ENCODE peak calls at places on chromosome 19, in ten cellular contexts. G is Calu3; I is progenitor cell of endocrine pancreas; K is NCI-H510A treated with DMSO at 0.1 percent for 48 hours; C is choroid plexus epithelial cell; D is HCT116; A is iPS-NIHi11; M is neural crest cell; P is stimulated activated CD4-positive, alpha-beta T cell treated with anti-CD3 and anti-CD28 coated beads, Interleukin-1b, Interleukin-23, amount 100 ng/mL, for 48 hours; Q is uterus. N is an unnamed sample.

GRCh38 chr19:33419763-33420080 is 46.2 kb downstream of the CEBPG start:
- DNase-seq in G (no peak), I (no peak), K (no peak), C (no peak), D (no peak), A (peak; percentile 89), M (peak; percentile 40), P (no peak), Q (no peak), N (no peak)

GRCh38 chr19:33819875-33820781 is 23.5 kb downstream of the KCTD15 start:
- DNase-seq in G (peak; percentile 87), I (peak; percentile 46), K (no peak), C (peak; percentile 62), D (no peak), A (peak; percentile 86), M (peak; percentile 48), P (peak; percentile 64), Q (peak; percentile 78), N (peak; percentile 61)

GRCh38 chr19:19628499-19629134 is 597 bp upstream of the LPAR2 start:
- DNase-seq in G (peak; percentile 83), I (peak; percentile 87), K (peak; percentile 49), C (peak; percentile 78), D (peak; percentile 61), A (peak; percentile 99), M (peak; percentile 70), P (peak; percentile 54), Q (no peak), N (peak; percentile 54)

GRCh38 chr19:38774181-38774950 is 1.0 kb upstream of the LGALS7 start:
- DNase-seq in G (no peak), I (no peak), K (no peak), C (no peak), D (no peak), A (peak; percentile 3), M (no peak), P (no peak), Q (no peak), N (no peak)

GRCh38 chr19:49614096-49614857 is 23.3 kb downstream of the PRR12 start:
- DNase-seq in G (no peak), I (no peak), K (no peak), C (peak; percentile 74), D (no peak), A (no peak), M (no peak), P (peak; percentile 25), Q (no peak), N (peak; percentile 96)

GRCh38 chr19:369256-369655 is 24.7 kb upstream of the MIER2 start:
- DNase-seq in G (no peak), I (no peak), K (no peak), C (no peak), D (no peak), A (no peak), M (no peak), P (no peak), Q (no peak), N (no peak)

GRCh38 chr19:55146078-55146647 is 2.8 kb downstream of the TNNT1 start:
- DNase-seq in G (peak; percentile 67), I (no peak), K (peak; percentile 50), C (no peak), D (peak; percentile 64), A (peak; percentile 79), M (no peak), P (no peak), Q (no peak), N (peak; percentile 17)

GRCh38 chr19:54041969-54042606 is 21.6 kb downstream of the VSTM1 start:
- DNase-seq in G (no peak), I (no peak), K (no peak), C (no peak), D (no peak), A (no peak), M (no peak), P (no peak), Q (no peak), N (no peak)

GRCh38 chr19:39425744-39426143 is 10.0 kb downstream of the RPS16 start:
- DNase-seq in G (no peak), I (no peak), K (no peak), C (no peak), D (no peak), A (no peak), M (no peak), P (no peak), Q (no peak), N (peak; percentile 28)

N was measured in mesenchymal stem cell.